ENCODE peak calls at places on chromosomes 6 and 20, in six cellular contexts. N, T, V, O, H and E are unnamed samples.

GRCh38 chr6:159984268-159984786 is 15.4 kb downstream of the IGF2R start:
- DNase-seq in H (no peak), O (peak; percentile 96), T (peak; percentile 77), V (no peak), N (peak; percentile 93), E (no peak)

GRCh38 chr6:36442671-36443497 is at the start of the genes KCTD20 and PXT1:
- DNase-seq in T (peak; percentile 97), O (peak; percentile 76), V (peak; percentile 44), H (peak; percentile 94), N (peak; percentile 88), E (peak; percentile 86)

GRCh38 chr6:169702640-169703246 is 817 bp downstream of the C6orf120 start:
- DNase-seq in N (peak; percentile 19), H (peak; percentile 76), T (peak; percentile 50), V (no peak), O (no peak), E (peak; percentile 37)

GRCh38 chr6:12890171-12890790 is 173.7 kb downstream of the PHACTR1 start:
- DNase-seq in T (no peak), O (no peak), H (no peak), N (no peak), V (no peak), E (no peak)

GRCh38 chr6:16200231-16200941 is 38.0 kb upstream of the GMPR start:
- DNase-seq in N (no peak), H (no peak), T (peak; percentile 43), V (no peak), O (no peak), E (no peak)

GRCh38 chr6:88547768-88548167 is 381.6 kb upstream of the CNR1 start:
- DNase-seq in T (no peak), N (no peak), H (no peak), V (no peak), O (no peak), E (no peak)

GRCh38 chr6:42104095-42104806 is 38.2 kb downstream of the C6orf132 start:
- DNase-seq in H (peak; percentile 93), O (no peak), V (no peak), N (no peak), T (peak; percentile 72), E (peak; percentile 62)

GRCh38 chr6:109457596-109457996 is 2.0 kb upstream of the MICAL1 start:
- DNase-seq in H (no peak), N (no peak), O (no peak), T (peak; percentile 48), V (no peak), E (no peak)

GRCh38 chr6:155498370-155498769 is 42.7 kb upstream of the NOX3 start:
- DNase-seq in T (peak; percentile 59), O (peak; percentile 16), V (no peak), N (peak; percentile 39), H (no peak), E (no peak)

GRCh38 chr20:35300469-35301262 is 8.4 kb upstream of the FAM83C start:
- DNase-seq in O (no peak), T (no peak), H (no peak), N (no peak), V (no peak), E (no peak)

GRCh38 chr6:9482030-9482731 is 932.7 kb downstream of the TFAP2A start:
- DNase-seq in T (peak; percentile 94), V (peak; percentile 88), N (peak; percentile 96), O (peak; percentile 97), H (no peak), E (no peak)

GRCh38 chr6:56335733-56336132 is 88.4 kb upstream of the COL21A1 start:
- DNase-seq in N (peak; percentile 94), H (no peak), V (peak; percentile 49), O (peak; percentile 89), T (peak; percentile 91), E (no peak)

GRCh38 chr6:41582540-41582939 is 36.4 kb downstream of the FOXP4 start:
- DNase-seq in T (no peak), V (no peak), N (no peak), H (no peak), O (no peak), E (no peak)

GRCh38 chr6:24945046-24945445 is 9.3 kb upstream of the RIPOR2 start:
- DNase-seq in O (no peak), H (no peak), N (no peak), V (no peak), T (no peak), E (no peak)

GRCh38 chr6:15296735-15297134 is 50.9 kb downstream of the JARID2 start:
- DNase-seq in H (no peak), V (no peak), N (no peak), O (no peak), T (no peak), E (no peak)

GRCh38 chr6:674956-675355 is 18.0 kb downstream of the EXOC2 start:
- DNase-seq in T (no peak), V (no peak), N (no peak), O (no peak), H (no peak), E (no peak)

GRCh38 chr6:137492771-137493217 is 1.4 kb downstream of the OLIG3 start:
- DNase-seq in O (no peak), H (no peak), V (no peak), T (no peak), N (no peak), E (no peak)

GRCh38 chr20:35216541-35216940 is 9.9 kb upstream of the MMP24 start:
- DNase-seq in T (no peak), V (no peak), H (no peak), N (no peak), O (no peak), E (no peak)

GRCh38 chr20:6140947-6141346 is 18.1 kb upstream of the FERMT1 start:
- DNase-seq in H (no peak), N (no peak), O (no peak), T (no peak), V (no peak), E (no peak)

GRCh38 chr6:9481292-9482029 is 933.4 kb downstream of the TFAP2A start:
- DNase-seq in N (peak; percentile 79), V (no peak), H (no peak), O (peak; percentile 46), T (peak; percentile 43), E (no peak)

GRCh38 chr20:23143098-23143497 is 57.0 kb upstream of the CD93 start:
- DNase-seq in V (peak; percentile 34), H (no peak), O (peak; percentile 79), T (peak; percentile 90), N (peak; percentile 85), E (no peak)

GRCh38 chr6:170028629-170029345 is 262.1 kb downstream of the DLL1 start:
- DNase-seq in H (peak; percentile 60), O (no peak), N (no peak), T (no peak), V (no peak), E (no peak)

GRCh38 chr6:85867595-85867994 is 224.9 kb upstream of the SYNCRIP start:
- DNase-seq in N (no peak), H (no peak), O (no peak), T (no peak), V (no peak), E (no peak)

GRCh38 chr6:152270301-152270925 is 366.7 kb downstream of the SYNE1 start:
- DNase-seq in H (no peak), O (peak; percentile 74), V (no peak), N (peak; percentile 70), T (peak; percentile 73), E (no peak)

GRCh38 chr6:151564654-151565053 is 70.8 kb downstream of the CCDC170 start:
- DNase-seq in O (no peak), H (no peak), T (no peak), N (no peak), V (no peak), E (no peak)

GRCh38 chr6:148700713-148701392 is 46.0 kb upstream of the UST start:
- DNase-seq in N (peak; percentile 49), V (no peak), H (no peak), T (peak; percentile 71), O (peak; percentile 30), E (no peak)

GRCh38 chr6:111918825-111919224 is 45.6 kb upstream of the FYN start:
- DNase-seq in V (peak; percentile 7), T (peak; percentile 75), O (peak; percentile 91), N (peak; percentile 79), H (no peak), E (no peak)

GRCh38 chr20:709421-709820 is 33.8 kb upstream of the SCRT2 start:
- DNase-seq in H (peak; percentile 64), O (no peak), T (peak; percentile 50), N (no peak), V (no peak), E (no peak)

GRCh38 chr6:151161363-151161762 is 78.4 kb upstream of the AKAP12 start:
- DNase-seq in O (no peak), H (no peak), V (no peak), N (no peak), T (no peak), E (no peak)

GRCh38 chr6:31171931-31172882 is 1.7 kb upstream of the POU5F1 start:
- DNase-seq in T (no peak), V (no peak), H (no peak), O (no peak), N (no peak), E (no peak)

GRCh38 chr6:31174378-31174777 is 3.9 kb upstream of the POU5F1 start:
- DNase-seq in O (no peak), V (no peak), T (no peak), N (no peak), H (no peak), E (no peak)

GRCh38 chr6:31172973-31173384 is 2.5 kb upstream of the POU5F1 start:
- DNase-seq in T (no peak), V (no peak), H (no peak), O (no peak), N (no peak), E (no peak)

GRCh38 chr6:31170987-31171671 is 647 bp upstream of the POU5F1 start:
- DNase-seq in O (no peak), T (no peak), N (no peak), H (no peak), V (no peak), E (no peak)

GRCh38 chr6:31173406-31173805 is 2.9 kb upstream of the POU5F1 start:
- DNase-seq in V (no peak), H (no peak), N (no peak), O (no peak), T (no peak), E (no peak)
- TF ChIP-seq CTCF in V (no peak), H (no peak), N (no peak), O (no peak), T (no peak), E (no peak)

DNA sequence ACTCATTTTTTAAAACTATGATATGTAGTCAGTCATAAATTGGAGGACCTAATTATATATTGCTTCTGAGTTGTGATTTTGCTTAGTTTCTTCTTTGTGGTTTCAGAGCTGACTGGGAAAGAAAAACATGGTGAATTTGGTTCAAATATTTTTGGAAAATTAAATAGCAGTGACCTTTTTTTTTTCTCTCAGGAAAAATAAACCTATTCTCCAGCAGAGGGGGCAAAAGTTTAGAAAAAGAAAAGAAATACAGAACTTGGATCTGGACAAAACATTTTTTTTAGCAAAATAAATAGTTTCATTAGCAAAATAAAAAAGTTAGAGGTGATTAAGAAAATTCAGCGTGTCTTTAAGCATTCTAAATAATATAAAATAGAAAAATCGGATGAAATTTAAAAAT is 10.2 kb downstream of the COL10A1 start:
- DNase-seq in H (no peak), O (no peak), N (no peak), V (no peak), T (peak; percentile 28), E (no peak)
- TF ChIP-seq CTCF in H (peak; percentile 32), O (peak; percentile 48), N (peak; percentile 49), V (peak; percentile 34), T (peak; percentile 31), E (no peak)

GRCh38 chr6:69705954-69706353 is 90.9 kb downstream of the LMBRD1 start:
- DNase-seq in O (no peak), N (no peak), T (no peak), H (no peak), V (no peak), E (no peak)
- TF ChIP-seq CTCF in O (no peak), N (no peak), T (no peak), H (no peak), V (no peak), E (no peak)

GRCh38 chr20:25129908-25130307 is 48.0 kb upstream of the VSX1 start:
- DNase-seq in T (no peak), V (no peak), N (no peak), O (no peak), H (no peak), E (no peak)
- TF ChIP-seq CTCF in T (no peak), V (no peak), N (no peak), O (no peak), H (no peak), E (no peak)